ENCODE peak calls at places on chromosomes 3 and 15, in ten cellular contexts. One of them, this sample, is unnamed.

GRCh38 chr3:71542548-71543370 is 40.8 kb downstream of the FOXP1 start:
- DNase-seq in AG09319: peak; percentile 87
- DNase-seq in neural crest cell: peak; percentile 23
- DNase-seq in transverse colon: peak; percentile 85
- DNase-seq in AG04450: peak; percentile 83
- DNase-seq in A549: no peak
- DNase-seq in AG10803: peak; percentile 99
- DNase-seq in CD4-positive, alpha-beta T cell: no peak
- DNase-seq in endothelial cell of umbilical vein: peak; percentile 89
- DNase-seq in lung: peak; percentile 60
- DNase-seq in this sample: peak; percentile 84

GRCh38 chr3:156668073-156668763 is 6.2 kb upstream of the TIPARP start:
- DNase-seq in endothelial cell of umbilical vein: no peak
- DNase-seq in AG09319: no peak
- DNase-seq in A549: no peak
- DNase-seq in neural crest cell: no peak
- DNase-seq in transverse colon: peak; percentile 71
- DNase-seq in CD4-positive, alpha-beta T cell: no peak
- DNase-seq in AG10803: peak; percentile 83
- DNase-seq in lung: peak; percentile 54
- DNase-seq in AG04450: no peak
- DNase-seq in this sample: peak; percentile 69

GRCh38 chr3:26721047-26721446 is 98.5 kb downstream of the LRRC3B start:
- DNase-seq in AG10803: no peak
- DNase-seq in CD4-positive, alpha-beta T cell: no peak
- DNase-seq in lung: no peak
- DNase-seq in neural crest cell: no peak
- DNase-seq in AG09319: no peak
- DNase-seq in endothelial cell of umbilical vein: no peak
- DNase-seq in transverse colon: no peak
- DNase-seq in A549: no peak
- DNase-seq in AG04450: no peak
- DNase-seq in this sample: no peak

GRCh38 chr3:138127636-138128365 is 4.4 kb downstream of the A4GNT start:
- DNase-seq in A549: no peak
- DNase-seq in endothelial cell of umbilical vein: no peak
- DNase-seq in transverse colon: no peak
- DNase-seq in AG04450: no peak
- DNase-seq in AG09319: no peak
- DNase-seq in lung: no peak
- DNase-seq in neural crest cell: no peak
- DNase-seq in CD4-positive, alpha-beta T cell: no peak
- DNase-seq in AG10803: no peak
- DNase-seq in this sample: no peak

GRCh38 chr3:149114458-149114857 is 15.0 kb upstream of the HPS3 start:
- DNase-seq in CD4-positive, alpha-beta T cell: no peak
- DNase-seq in transverse colon: no peak
- DNase-seq in AG04450: no peak
- DNase-seq in neural crest cell: no peak
- DNase-seq in A549: no peak
- DNase-seq in AG10803: peak; percentile 11
- DNase-seq in lung: no peak
- DNase-seq in endothelial cell of umbilical vein: no peak
- DNase-seq in AG09319: no peak
- DNase-seq in this sample: no peak

GRCh38 chr3:187520027-187520945 is 149.9 kb downstream of the SST start:
- DNase-seq in A549: no peak
- DNase-seq in AG09319: no peak
- DNase-seq in endothelial cell of umbilical vein: no peak
- DNase-seq in AG04450: no peak
- DNase-seq in CD4-positive, alpha-beta T cell: no peak
- DNase-seq in neural crest cell: no peak
- DNase-seq in AG10803: peak; percentile 70
- DNase-seq in transverse colon: no peak
- DNase-seq in lung: no peak
- DNase-seq in this sample: no peak

GRCh38 chr15:65305144-65305758 is 774 bp downstream of the RNU5B-1 start:
- DNase-seq in AG09319: no peak
- DNase-seq in AG10803: no peak
- DNase-seq in endothelial cell of umbilical vein: no peak
- DNase-seq in AG04450: no peak
- DNase-seq in A549: peak; percentile 74
- DNase-seq in lung: no peak
- DNase-seq in CD4-positive, alpha-beta T cell: no peak
- DNase-seq in transverse colon: no peak
- DNase-seq in neural crest cell: no peak
- DNase-seq in this sample: no peak

GRCh38 chr15:88334436-88334835 is 77.9 kb upstream of the NTRK3 start:
- DNase-seq in AG10803: peak; percentile 73
- DNase-seq in CD4-positive, alpha-beta T cell: no peak
- DNase-seq in transverse colon: no peak
- DNase-seq in A549: no peak
- DNase-seq in AG09319: no peak
- DNase-seq in lung: no peak
- DNase-seq in neural crest cell: no peak
- DNase-seq in endothelial cell of umbilical vein: peak; percentile 1
- DNase-seq in AG04450: no peak
- DNase-seq in this sample: no peak

GRCh38 chr3:173932624-173933023 is 535.1 kb downstream of the NLGN1 start:
- DNase-seq in endothelial cell of umbilical vein: peak; percentile 62
- DNase-seq in A549: no peak
- DNase-seq in AG04450: no peak
- DNase-seq in lung: no peak
- DNase-seq in AG10803: peak; percentile 70
- DNase-seq in AG09319: no peak
- DNase-seq in neural crest cell: no peak
- DNase-seq in CD4-positive, alpha-beta T cell: no peak
- DNase-seq in transverse colon: no peak
- DNase-seq in this sample: peak; percentile 80

GRCh38 chr3:24136624-24137310 is 191.7 kb downstream of the NR1D2 start:
- DNase-seq in AG09319: no peak
- DNase-seq in CD4-positive, alpha-beta T cell: no peak
- DNase-seq in transverse colon: no peak
- DNase-seq in endothelial cell of umbilical vein: no peak
- DNase-seq in lung: no peak
- DNase-seq in A549: no peak
- DNase-seq in AG04450: no peak
- DNase-seq in neural crest cell: no peak
- DNase-seq in AG10803: no peak
- DNase-seq in this sample: no peak

GRCh38 chr3:49465269-49466034 is 4.6 kb upstream of the DAG1 start:
- DNase-seq in AG10803: no peak
- DNase-seq in transverse colon: no peak
- DNase-seq in AG09319: no peak
- DNase-seq in lung: no peak
- DNase-seq in neural crest cell: peak; percentile 19
- DNase-seq in AG04450: no peak
- DNase-seq in CD4-positive, alpha-beta T cell: no peak
- DNase-seq in A549: no peak
- DNase-seq in endothelial cell of umbilical vein: no peak
- DNase-seq in this sample: no peak

GRCh38 chr3:40930131-40930538 is 269.2 kb upstream of the CTNNB1 start:
- DNase-seq in CD4-positive, alpha-beta T cell: no peak
- DNase-seq in AG04450: no peak
- DNase-seq in endothelial cell of umbilical vein: no peak
- DNase-seq in AG09319: no peak
- DNase-seq in A549: no peak
- DNase-seq in AG10803: no peak
- DNase-seq in neural crest cell: no peak
- DNase-seq in lung: peak; percentile 57
- DNase-seq in transverse colon: no peak
- DNase-seq in this sample: no peak

GRCh38 chr3:14520967-14521366 is 19.2 kb downstream of the GRIP2 start:
- DNase-seq in AG04450: no peak
- DNase-seq in transverse colon: no peak
- DNase-seq in AG10803: no peak
- DNase-seq in CD4-positive, alpha-beta T cell: no peak
- DNase-seq in endothelial cell of umbilical vein: no peak
- DNase-seq in neural crest cell: no peak
- DNase-seq in A549: no peak
- DNase-seq in AG09319: no peak
- DNase-seq in lung: no peak
- DNase-seq in this sample: no peak

DNA sequence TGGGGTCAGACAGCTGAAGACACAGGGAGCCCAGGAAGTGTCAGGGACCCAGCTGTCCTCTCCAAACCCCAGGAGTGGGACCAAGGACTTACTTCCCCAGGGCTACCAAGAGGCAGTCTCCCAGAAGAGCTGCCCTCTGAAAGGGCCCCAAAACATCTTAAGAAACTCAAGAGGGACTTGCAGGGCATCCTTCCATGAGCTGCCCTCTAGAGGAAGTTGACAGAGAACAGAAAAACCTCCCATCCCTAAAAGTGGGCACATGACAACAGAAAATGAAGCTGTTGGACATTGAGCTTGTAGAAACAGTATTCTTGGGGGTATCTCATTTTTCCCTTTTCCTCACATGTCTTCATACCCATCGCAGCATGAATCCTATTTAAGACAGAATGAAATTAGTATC is 58.9 kb downstream of the MECOM start:
- DNase-seq in neural crest cell: no peak
- DNase-seq in AG04450: no peak
- DNase-seq in CD4-positive, alpha-beta T cell: no peak
- DNase-seq in endothelial cell of umbilical vein: no peak
- DNase-seq in AG10803: peak; percentile 4
- DNase-seq in transverse colon: no peak
- DNase-seq in lung: no peak
- DNase-seq in AG09319: no peak
- DNase-seq in A549: no peak
- DNase-seq in this sample: peak; percentile 29
- TF ChIP-seq CTCF in neural crest cell: no peak
- TF ChIP-seq CTCF in AG04450: peak; percentile 20
- TF ChIP-seq CTCF in CD4-positive, alpha-beta T cell: no peak
- TF ChIP-seq CTCF in endothelial cell of umbilical vein: peak; percentile 17
- TF ChIP-seq CTCF in AG10803: peak; percentile 20
- TF ChIP-seq CTCF in transverse colon: no peak
- TF ChIP-seq CTCF in lung: no peak
- TF ChIP-seq CTCF in AG09319: peak; percentile 9
- TF ChIP-seq CTCF in A549: no peak
- TF ChIP-seq CTCF in this sample: peak; percentile 29

GRCh38 chr3:184733181-184733580 is 21.3 kb upstream of the MAGEF1 start:
- DNase-seq in A549: no peak
- DNase-seq in AG09319: no peak
- DNase-seq in endothelial cell of umbilical vein: no peak
- DNase-seq in AG10803: no peak
- DNase-seq in AG04450: no peak
- DNase-seq in CD4-positive, alpha-beta T cell: no peak
- DNase-seq in lung: no peak
- DNase-seq in neural crest cell: no peak
- DNase-seq in transverse colon: no peak
- DNase-seq in this sample: peak; percentile 73
- TF ChIP-seq CTCF in A549: no peak
- TF ChIP-seq CTCF in AG09319: no peak
- TF ChIP-seq CTCF in endothelial cell of umbilical vein: no peak
- TF ChIP-seq CTCF in AG10803: no peak
- TF ChIP-seq CTCF in AG04450: no peak
- TF ChIP-seq CTCF in CD4-positive, alpha-beta T cell: no peak
- TF ChIP-seq CTCF in lung: no peak
- TF ChIP-seq CTCF in neural crest cell: no peak
- TF ChIP-seq CTCF in transverse colon: no peak
- TF ChIP-seq CTCF in this sample: no peak

GRCh38 chr3:65919841-65920240 is 118.9 kb downstream of the MAGI1 start:
- DNase-seq in AG09319: no peak
- DNase-seq in transverse colon: no peak
- DNase-seq in AG04450: peak; percentile 16
- DNase-seq in A549: no peak
- DNase-seq in endothelial cell of umbilical vein: no peak
- DNase-seq in AG10803: peak; percentile 70
- DNase-seq in neural crest cell: no peak
- DNase-seq in lung: no peak
- DNase-seq in CD4-positive, alpha-beta T cell: no peak
- DNase-seq in this sample: no peak

GRCh38 chr3:65914032-65914739 is 124.5 kb downstream of the MAGI1 start:
- DNase-seq in endothelial cell of umbilical vein: peak; percentile 34
- DNase-seq in A549: no peak
- DNase-seq in neural crest cell: no peak
- DNase-seq in lung: no peak
- DNase-seq in AG10803: no peak
- DNase-seq in CD4-positive, alpha-beta T cell: no peak
- DNase-seq in AG09319: no peak
- DNase-seq in transverse colon: no peak
- DNase-seq in AG04450: no peak
- DNase-seq in this sample: no peak

GRCh38 chr3:65915477-65915876 is 123.2 kb downstream of the MAGI1 start:
- DNase-seq in endothelial cell of umbilical vein: peak; percentile 81
- DNase-seq in lung: no peak
- DNase-seq in transverse colon: no peak
- DNase-seq in AG09319: no peak
- DNase-seq in AG10803: no peak
- DNase-seq in CD4-positive, alpha-beta T cell: no peak
- DNase-seq in A549: no peak
- DNase-seq in neural crest cell: no peak
- DNase-seq in AG04450: no peak
- DNase-seq in this sample: no peak

GRCh38 chr3:65912647-65913046 is 126.1 kb downstream of the MAGI1 start:
- DNase-seq in neural crest cell: no peak
- DNase-seq in A549: no peak
- DNase-seq in AG09319: no peak
- DNase-seq in AG04450: no peak
- DNase-seq in CD4-positive, alpha-beta T cell: no peak
- DNase-seq in AG10803: no peak
- DNase-seq in lung: no peak
- DNase-seq in endothelial cell of umbilical vein: no peak
- DNase-seq in transverse colon: no peak
- DNase-seq in this sample: no peak

DNA sequence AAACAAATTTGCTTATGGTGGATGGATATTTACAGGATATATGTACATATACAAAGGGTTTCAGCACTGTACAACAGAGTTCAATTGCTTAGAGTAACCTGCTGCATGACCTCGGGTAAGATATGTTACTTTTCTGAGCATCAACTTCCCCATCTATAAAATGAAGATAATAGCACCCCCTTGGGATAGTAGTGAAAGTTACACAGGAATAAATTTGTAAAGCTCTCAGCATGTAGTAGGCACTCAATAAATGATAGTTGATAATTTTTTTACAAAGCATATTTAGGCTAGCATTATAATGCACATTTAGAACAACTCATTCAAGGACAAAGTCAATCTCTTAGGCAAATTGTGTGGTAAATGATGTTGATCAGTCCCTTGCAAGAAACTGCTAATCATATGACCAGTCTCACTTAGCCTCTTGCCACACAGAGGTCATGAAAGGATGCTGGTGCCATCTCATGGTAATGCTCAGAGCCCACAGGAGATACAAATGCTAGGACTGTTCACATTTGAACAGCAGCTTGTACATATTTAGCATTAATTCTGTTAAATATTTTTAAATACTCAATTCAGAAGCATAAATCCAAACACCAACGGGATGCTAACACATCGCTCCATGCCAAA is 123.9 kb downstream of the MAGI1 start:
- DNase-seq in lung: no peak
- DNase-seq in A549: no peak
- DNase-seq in AG09319: no peak
- DNase-seq in CD4-positive, alpha-beta T cell: no peak
- DNase-seq in AG04450: no peak
- DNase-seq in endothelial cell of umbilical vein: peak; percentile 17
- DNase-seq in transverse colon: no peak
- DNase-seq in neural crest cell: no peak
- DNase-seq in AG10803: no peak
- DNase-seq in this sample: no peak
- TF ChIP-seq CTCF in lung: no peak
- TF ChIP-seq CTCF in A549: peak; percentile 21
- TF ChIP-seq CTCF in AG09319: peak; percentile 0
- TF ChIP-seq CTCF in CD4-positive, alpha-beta T cell: no peak
- TF ChIP-seq CTCF in AG04450: peak; percentile 2
- TF ChIP-seq CTCF in endothelial cell of umbilical vein: no peak
- TF ChIP-seq CTCF in transverse colon: no peak
- TF ChIP-seq CTCF in neural crest cell: no peak
- TF ChIP-seq CTCF in AG10803: no peak
- TF ChIP-seq CTCF in this sample: peak; percentile 11

GRCh38 chr3:51709004-51709420 is 2.1 kb downstream of the GRM2 start:
- DNase-seq in AG04450: no peak
- DNase-seq in AG10803: no peak
- DNase-seq in endothelial cell of umbilical vein: no peak
- DNase-seq in neural crest cell: no peak
- DNase-seq in AG09319: no peak
- DNase-seq in CD4-positive, alpha-beta T cell: no peak
- DNase-seq in transverse colon: peak; percentile 4
- DNase-seq in lung: no peak
- DNase-seq in A549: no peak
- DNase-seq in this sample: no peak
- TF ChIP-seq CTCF in AG04450: no peak
- TF ChIP-seq CTCF in AG10803: no peak
- TF ChIP-seq CTCF in endothelial cell of umbilical vein: no peak
- TF ChIP-seq CTCF in neural crest cell: no peak
- TF ChIP-seq CTCF in AG09319: no peak
- TF ChIP-seq CTCF in CD4-positive, alpha-beta T cell: no peak
- TF ChIP-seq CTCF in transverse colon: no peak
- TF ChIP-seq CTCF in lung: no peak
- TF ChIP-seq CTCF in A549: no peak
- TF ChIP-seq CTCF in this sample: no peak